ENCODE peak calls at places on chromosomes 11 and 22, in ten cellular contexts. R is heart left ventricle; M is stimulated activated CD8-positive, alpha-beta memory T cell treated with anti-CD3 and anti-CD28 coated beads, Interleukin-15, amount 100 ng/mL, for 4 hours; Q is DMS 273 treated with DMSO at 0.1 percent for 48 hours; A is AG08395; B is WTC11; E is NCI-H146; S is fibroblast of mammary gland; V is NCI-H82; L is NCI-H1694 treated with DMSO at 0.1 percent for 48 hours. T is an unnamed sample.

GRCh38 chr11:125887373-125888324 is at the start of gene HYLS1:
- DNase-seq in R (peak; percentile 96), M (peak; percentile 92), Q (peak; percentile 49), A (peak; percentile 98), B (peak; percentile 92), E (peak; percentile 92), S (peak; percentile 97), V (peak; percentile 61), L (peak; percentile 11), T (peak; percentile 93)

GRCh38 chr11:67073908-67074307 is 17.3 kb downstream of the RHOD start:
- DNase-seq in R (no peak), M (no peak), Q (no peak), A (no peak), B (peak; percentile 46), E (peak; percentile 70), S (no peak), V (no peak), L (no peak), T (no peak)

GRCh38 chr22:46612904-46613605 is 7.1 kb upstream of the GRAMD4 start:
- DNase-seq in R (peak; percentile 61), M (no peak), Q (no peak), A (no peak), B (no peak), E (no peak), S (no peak), V (no peak), L (no peak), T (no peak)

GRCh38 chr11:134360050-134360835 is 28.5 kb downstream of the GLB1L2 start:
- DNase-seq in R (peak; percentile 66), M (peak; percentile 46), Q (peak; percentile 25), A (peak; percentile 69), B (peak; percentile 96), E (no peak), S (peak; percentile 55), V (peak; percentile 86), L (peak; percentile 23), T (peak; percentile 85)

GRCh38 chr22:42068351-42068730 is 2.3 kb downstream of the NAGA start:
- DNase-seq in R (no peak), M (no peak), Q (no peak), A (no peak), B (peak; percentile 4), E (no peak), S (no peak), V (no peak), L (no peak), T (no peak)

GRCh38 chr11:67528376-67528775 is 5.1 kb upstream of the CABP2 start:
- DNase-seq in R (no peak), M (no peak), Q (no peak), A (no peak), B (no peak), E (no peak), S (no peak), V (no peak), L (no peak), T (no peak)

GRCh38 chr11:128506384-128506783 is 81.0 kb downstream of the ETS1 start:
- DNase-seq in R (no peak), M (no peak), Q (no peak), A (no peak), B (no peak), E (no peak), S (peak; percentile 27), V (peak; percentile 20), L (no peak), T (no peak)

GRCh38 chr11:106236295-106236694 is 158.8 kb downstream of the AASDHPPT start:
- DNase-seq in R (no peak), M (no peak), Q (no peak), A (no peak), B (no peak), E (no peak), S (no peak), V (no peak), L (no peak), T (no peak)

GRCh38 chr22:46763051-46763705 is 728 bp downstream of the TBC1D22A start:
- DNase-seq in R (peak; percentile 59), M (no peak), Q (no peak), A (peak; percentile 34), B (no peak), E (no peak), S (peak; percentile 20), V (no peak), L (no peak), T (peak; percentile 68)

GRCh38 chr22:50700387-50701075 is 27.9 kb downstream of the SHANK3 start:
- DNase-seq in R (peak; percentile 26), M (no peak), Q (no peak), A (no peak), B (peak; percentile 8), E (no peak), S (peak; percentile 22), V (no peak), L (no peak), T (no peak)

GRCh38 chr11:68040957-68041591 is 2.2 kb downstream of the TCIRG1 start:
- DNase-seq in R (no peak), M (no peak), Q (no peak), A (no peak), B (no peak), E (no peak), S (no peak), V (no peak), L (no peak), T (peak; percentile 49)

GRCh38 chr11:129852125-129852740 is 36.6 kb downstream of the TMEM45B start:
- DNase-seq in R (no peak), M (no peak), Q (no peak), A (no peak), B (no peak), E (no peak), S (peak; percentile 17), V (no peak), L (no peak), T (no peak)

GRCh38 chr11:123076484-123076883 is 14.5 kb upstream of the HSPA8 start:
- DNase-seq in R (no peak), M (no peak), Q (no peak), A (no peak), B (no peak), E (no peak), S (no peak), V (no peak), L (no peak), T (no peak)

GRCh38 chr22:46914916-46915894 is 152.8 kb downstream of the TBC1D22A start:
- DNase-seq in R (no peak), M (no peak), Q (no peak), A (no peak), B (no peak), E (peak; percentile 70), S (no peak), V (no peak), L (no peak), T (no peak)

GRCh38 chr11:32225491-32226285 is 134.8 kb downstream of the RCN1 start:
- DNase-seq in R (no peak), M (no peak), Q (peak; percentile 68), A (no peak), B (no peak), E (peak; percentile 27), S (no peak), V (peak; percentile 95), L (peak; percentile 53), T (no peak)

GRCh38 chr11:129639300-129639699 is 176.3 kb upstream of the TMEM45B start:
- DNase-seq in R (no peak), M (no peak), Q (no peak), A (peak; percentile 69), B (no peak), E (no peak), S (peak; percentile 99), V (no peak), L (no peak), T (no peak)

GRCh38 chr22:31272522-31273446 is 19.5 kb downstream of the PIK3IP1 start:
- DNase-seq in R (no peak), M (no peak), Q (no peak), A (peak; percentile 79), B (peak; percentile 67), E (peak; percentile 39), S (peak; percentile 68), V (peak; percentile 73), L (peak; percentile 11), T (peak; percentile 67)

GRCh38 chr11:126194121-126194543 is 17.3 kb downstream of the RPUSD4 start:
- DNase-seq in R (no peak), M (no peak), Q (peak; percentile 6), A (peak; percentile 70), B (peak; percentile 35), E (peak; percentile 25), S (peak; percentile 58), V (peak; percentile 41), L (peak; percentile 16), T (no peak)

GRCh38 chr11:112410325-112410724 is 149.7 kb upstream of the PLET1 start:
- DNase-seq in R (no peak), M (no peak), Q (no peak), A (no peak), B (no peak), E (no peak), S (no peak), V (no peak), L (no peak), T (no peak)

GRCh38 chr22:46013460-46014416 is 36.8 kb upstream of the WNT7B start:
- DNase-seq in R (peak; percentile 98), M (peak; percentile 79), Q (peak; percentile 74), A (peak; percentile 96), B (peak; percentile 89), E (peak; percentile 85), S (peak; percentile 98), V (peak; percentile 86), L (peak; percentile 86), T (peak; percentile 96)

GRCh38 chr11:70289582-70289981 is 19.1 kb downstream of the PPFIA1 start:
- DNase-seq in R (no peak), M (no peak), Q (no peak), A (no peak), B (no peak), E (no peak), S (no peak), V (no peak), L (no peak), T (no peak)

GRCh38 chr11:95485115-95485900 is 254.3 kb upstream of the SESN3 start:
- DNase-seq in R (no peak), M (no peak), Q (no peak), A (peak; percentile 68), B (no peak), E (no peak), S (peak; percentile 65), V (no peak), L (no peak), T (no peak)

GRCh38 chr11:2136209-2136951 is 2.8 kb downstream of the IGF2 start:
- DNase-seq in R (no peak), M (no peak), Q (no peak), A (no peak), B (peak; percentile 45), E (no peak), S (no peak), V (no peak), L (no peak), T (no peak)

GRCh38 chr11:114036958-114037357 is 22.6 kb upstream of the ZBTB16 start:
- DNase-seq in R (no peak), M (no peak), Q (no peak), A (no peak), B (no peak), E (no peak), S (no peak), V (no peak), L (no peak), T (no peak)

GRCh38 chr11:56961609-56962008 is 27.1 kb upstream of the OR5AK2 start:
- DNase-seq in R (no peak), M (no peak), Q (no peak), A (no peak), B (no peak), E (no peak), S (no peak), V (no peak), L (no peak), T (no peak)

GRCh38 chr11:17273668-17274321 is 2.7 kb upstream of the NUCB2 start:
- DNase-seq in R (no peak), M (no peak), Q (no peak), A (no peak), B (peak; percentile 59), E (peak; percentile 19), S (no peak), V (no peak), L (no peak), T (no peak)

GRCh38 chr22:48942698-48943566 is 884.7 kb downstream of the BRD1 start:
- DNase-seq in R (no peak), M (no peak), Q (no peak), A (no peak), B (no peak), E (no peak), S (no peak), V (no peak), L (no peak), T (peak; percentile 24)

GRCh38 chr22:39364646-39365405 is 15.0 kb downstream of the SYNGR1 start:
- DNase-seq in R (no peak), M (no peak), Q (no peak), A (peak; percentile 60), B (no peak), E (no peak), S (no peak), V (no peak), L (no peak), T (no peak)